ENCODE peak calls at places on chromosomes 6 and 20, in four cellular contexts. G is K562, H is GM12878, N is HepG2. O is an unnamed sample.

GRCh38 chr6:96542702-96543101 is 20.2 kb upstream of the FHL5 start:
- DNase-seq in N (no peak), G (peak), H (no peak), O (peak)

GRCh38 chr6:43608310-43608763 is 20.7 kb downstream of the GTPBP2 start:
- DNase-seq in N (peak), G (peak), H (peak), O (peak)

GRCh38 chr6:9409126-9409525 is 973.8 kb upstream of the SLC35B3 start:
- DNase-seq in G (no peak), N (no peak), H (no peak), O (no peak)

GRCh38 chr6:15752820-15753219 is 90.0 kb upstream of the DTNBP1 start:
- DNase-seq in N (peak), H (no peak), G (peak), O (peak)

GRCh38 chr6:110472739-110473138 is 3.7 kb downstream of the SLC22A16 start:
- DNase-seq in H (no peak), G (no peak), N (no peak), O (no peak)

GRCh38 chr6:111533087-111533784 is 50.2 kb upstream of the REV3L start:
- DNase-seq in G (no peak), N (no peak), H (no peak), O (no peak)

GRCh38 chr6:40695750-40696415 is 108.7 kb upstream of the LRFN2 start:
- DNase-seq in H (no peak), G (no peak), N (no peak), O (no peak)

GRCh38 chr6:138833819-138834539 is 38.1 kb downstream of the ECT2L start:
- DNase-seq in N (no peak), H (no peak), G (no peak), O (no peak)

GRCh38 chr6:169997187-169997929 is 245.9 kb downstream of the ERMARD start:
- DNase-seq in N (no peak), H (no peak), G (no peak), O (no peak)

GRCh38 chr6:106477790-106478189 is 117.3 kb downstream of the CRYBG1 start:
- DNase-seq in H (no peak), G (no peak), N (no peak), O (no peak)

GRCh38 chr20:54980321-54980960 is 505.0 kb downstream of the DOK5 start:
- DNase-seq in N (no peak), H (no peak), G (peak), O (no peak)
- TF ChIP-seq FOXK2 in N (no peak), H (no peak), G (no peak), O (no peak)

GRCh38 chr6:150325093-150325772 is 43.6 kb upstream of the IYD start:
- DNase-seq in N (no peak), H (no peak), G (no peak), O (no peak)
- TF ChIP-seq FOXK2 in N (no peak), H (no peak), G (no peak), O (no peak)

GRCh38 chr6:158972241-158973233 is 27.5 kb downstream of the RSPH3 start:
- DNase-seq in H (peak), G (peak), N (peak), O (peak)

GRCh38 chr6:158969148-158969547 is 30.9 kb downstream of the RSPH3 start:
- DNase-seq in G (no peak), H (no peak), N (no peak), O (no peak)

GRCh38 chr6:158970640-158971291 is 29.2 kb downstream of the RSPH3 start:
- DNase-seq in N (no peak), G (no peak), H (no peak), O (no peak)
- TF ChIP-seq FOXK2 in N (no peak), G (no peak), H (no peak), O (no peak)

GRCh38 chr6:128397996-128398395 is 122.4 kb downstream of the PTPRK start:
- DNase-seq in H (no peak), N (no peak), G (no peak), O (no peak)
- TF ChIP-seq FOXK2 in H (no peak), N (no peak), G (no peak), O (no peak)

DNA sequence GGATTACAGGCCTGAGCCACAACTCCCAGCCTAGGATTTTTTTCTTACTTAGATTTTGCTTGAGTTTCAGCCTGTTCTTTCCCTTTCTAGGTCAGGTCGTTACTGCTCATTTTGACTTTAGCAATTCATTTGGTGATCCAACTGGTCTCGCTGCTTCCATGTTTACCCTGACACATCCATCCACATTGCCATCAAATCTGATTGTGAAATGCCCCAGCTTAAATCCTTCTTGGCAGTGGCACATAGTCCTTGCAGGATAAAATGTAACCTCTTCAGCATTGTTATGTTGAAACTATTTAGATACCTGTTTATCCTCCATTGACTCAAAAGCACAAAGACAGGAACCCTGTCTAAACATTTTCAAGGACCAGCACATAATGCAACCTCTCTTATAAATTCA is 77.2 kb downstream of the DNAH8 start:
- DNase-seq in N (no peak), H (no peak), G (no peak), O (no peak)
- TF ChIP-seq FOXK2 in N (no peak), H (no peak), G (no peak), O (no peak)

GRCh38 chr6:3697609-3698008 is 53.9 kb downstream of the PXDC1 start:
- DNase-seq in H (no peak), G (no peak), N (no peak), O (no peak)
- TF ChIP-seq FOXK2 in H (no peak), G (no peak), N (no peak), O (no peak)

O was measured in HEK293T.